ENCODE peak calls at places on chromosomes 5 and 9, in five cellular contexts. One of them, this sample, is unnamed.
A peak's percentile ranks its signal among the peaks of the same experiment; 100 is the strongest.

GRCh38 chr5:81971086-81971693 is 633 bp upstream of the ATG10 start:
- DNase-seq in body of pancreas: no peak
- DNase-seq in astrocyte: peak; percentile 10
- DNase-seq in natural killer cell: no peak
- DNase-seq in heart right ventricle: no peak
- DNase-seq in this sample: no peak

GRCh38 chr5:180215738-180216630 is 7.0 kb upstream of the RASGEF1C start:
- DNase-seq in body of pancreas: no peak
- DNase-seq in astrocyte: no peak
- DNase-seq in natural killer cell: no peak
- DNase-seq in heart right ventricle: no peak
- DNase-seq in this sample: no peak

GRCh38 chr9:15743512-15743911 is 190.7 kb downstream of the CCDC171 start:
- DNase-seq in body of pancreas: no peak
- DNase-seq in astrocyte: no peak
- DNase-seq in natural killer cell: no peak
- DNase-seq in heart right ventricle: no peak
- DNase-seq in this sample: no peak

GRCh38 chr5:33595303-33595702 is 154.5 kb downstream of the TARS1 start:
- DNase-seq in body of pancreas: no peak
- DNase-seq in astrocyte: no peak
- DNase-seq in natural killer cell: no peak
- DNase-seq in heart right ventricle: no peak
- DNase-seq in this sample: no peak

GRCh38 chr9:81737871-81738507 is 48.6 kb upstream of the TLE1 start:
- DNase-seq in body of pancreas: peak; percentile 36
- DNase-seq in astrocyte: peak; percentile 90
- DNase-seq in natural killer cell: no peak
- DNase-seq in heart right ventricle: peak; percentile 11
- DNase-seq in this sample: no peak

GRCh38 chr5:150069619-150070276 is 16.6 kb downstream of the CSF1R start:
- DNase-seq in body of pancreas: no peak
- DNase-seq in astrocyte: no peak
- DNase-seq in natural killer cell: no peak
- DNase-seq in heart right ventricle: no peak
- DNase-seq in this sample: no peak

GRCh38 chr5:35938518-35939227 is at the start of gene CAPSL:
- DNase-seq in body of pancreas: peak; percentile 88
- DNase-seq in astrocyte: peak; percentile 68
- DNase-seq in natural killer cell: no peak
- DNase-seq in heart right ventricle: peak; percentile 19
- DNase-seq in this sample: no peak

GRCh38 chr5:118220491-118220890 is 767.9 kb downstream of the DTWD2 start:
- DNase-seq in body of pancreas: no peak
- DNase-seq in astrocyte: peak; percentile 8
- DNase-seq in natural killer cell: no peak
- DNase-seq in heart right ventricle: no peak
- DNase-seq in this sample: no peak

GRCh38 chr5:76180817-76181805 is 97.9 kb downstream of the SV2C start:
- DNase-seq in body of pancreas: no peak
- DNase-seq in astrocyte: no peak
- DNase-seq in natural killer cell: no peak
- DNase-seq in heart right ventricle: no peak
- DNase-seq in this sample: no peak

GRCh38 chr9:75432888-75433287 is 344.6 kb downstream of the OSTF1 start:
- DNase-seq in body of pancreas: no peak
- DNase-seq in astrocyte: no peak
- DNase-seq in natural killer cell: no peak
- DNase-seq in heart right ventricle: no peak
- DNase-seq in this sample: no peak

GRCh38 chr5:81590498-81591384 is 160.2 kb downstream of the SSBP2 start:
- DNase-seq in body of pancreas: no peak
- DNase-seq in astrocyte: peak; percentile 38
- DNase-seq in natural killer cell: no peak
- DNase-seq in heart right ventricle: no peak
- DNase-seq in this sample: no peak

GRCh38 chr5:157592594-157592993 is 17.0 kb upstream of the ADAM19 start:
- DNase-seq in body of pancreas: no peak
- DNase-seq in astrocyte: no peak
- DNase-seq in natural killer cell: no peak
- DNase-seq in heart right ventricle: no peak
- DNase-seq in this sample: no peak

GRCh38 chr5:39774597-39774996 is 349.8 kb upstream of the DAB2 start:
- DNase-seq in body of pancreas: no peak
- DNase-seq in astrocyte: no peak
- DNase-seq in natural killer cell: no peak
- DNase-seq in heart right ventricle: no peak
- DNase-seq in this sample: no peak

GRCh38 chr9:18422296-18423036 is 51.5 kb upstream of the ADAMTSL1 start:
- DNase-seq in body of pancreas: no peak
- DNase-seq in astrocyte: peak; percentile 29
- DNase-seq in natural killer cell: no peak
- DNase-seq in heart right ventricle: no peak
- DNase-seq in this sample: no peak

GRCh38 chr5:180352976-180353225 is 235 bp downstream of the GFPT2 start:
- DNase-seq in body of pancreas: no peak
- DNase-seq in astrocyte: no peak
- DNase-seq in natural killer cell: no peak
- DNase-seq in heart right ventricle: no peak
- DNase-seq in this sample: no peak

GRCh38 chr9:113416149-113416726 is 5.7 kb downstream of the C9orf43 start:
- DNase-seq in body of pancreas: no peak
- DNase-seq in astrocyte: no peak
- DNase-seq in natural killer cell: no peak
- DNase-seq in heart right ventricle: no peak
- DNase-seq in this sample: no peak

GRCh38 chr5:98775962-98776687 is 2.7 kb downstream of the RGMB start:
- DNase-seq in body of pancreas: no peak
- DNase-seq in astrocyte: peak; percentile 94
- DNase-seq in natural killer cell: no peak
- DNase-seq in heart right ventricle: no peak
- DNase-seq in this sample: no peak

GRCh38 chr9:133290751-133291302 is 15.8 kb upstream of the ABO start:
- DNase-seq in body of pancreas: no peak
- DNase-seq in astrocyte: no peak
- DNase-seq in natural killer cell: no peak
- DNase-seq in heart right ventricle: no peak
- DNase-seq in this sample: no peak

GRCh38 chr5:122959740-122960450 is 76.6 kb downstream of the PPIC start:
- DNase-seq in body of pancreas: no peak
- DNase-seq in astrocyte: no peak
- DNase-seq in natural killer cell: no peak
- DNase-seq in heart right ventricle: no peak
- DNase-seq in this sample: no peak

GRCh38 chr5:162282191-162282590 is 214.6 kb downstream of the GABRG2 start:
- DNase-seq in body of pancreas: no peak
- DNase-seq in astrocyte: no peak
- DNase-seq in natural killer cell: no peak
- DNase-seq in heart right ventricle: no peak
- DNase-seq in this sample: no peak

GRCh38 chr5:157550668-157551067 is 24.9 kb downstream of the ADAM19 start:
- DNase-seq in body of pancreas: no peak
- DNase-seq in astrocyte: no peak
- DNase-seq in natural killer cell: no peak
- DNase-seq in heart right ventricle: no peak
- DNase-seq in this sample: no peak

GRCh38 chr9:99023229-99023628 is 79.5 kb downstream of the COL15A1 start:
- DNase-seq in body of pancreas: no peak
- DNase-seq in astrocyte: no peak
- DNase-seq in natural killer cell: no peak
- DNase-seq in heart right ventricle: no peak
- DNase-seq in this sample: no peak

GRCh38 chr5:87829214-87829551 is 416.5 kb upstream of the CCNH start:
- DNase-seq in body of pancreas: peak; percentile 70
- DNase-seq in astrocyte: peak; percentile 93
- DNase-seq in natural killer cell: no peak
- DNase-seq in heart right ventricle: peak; percentile 63
- DNase-seq in this sample: no peak

GRCh38 chr9:35917261-35917660 is 8.0 kb downstream of the SPAAR start:
- DNase-seq in body of pancreas: no peak
- DNase-seq in astrocyte: no peak
- DNase-seq in natural killer cell: no peak
- DNase-seq in heart right ventricle: no peak
- DNase-seq in this sample: no peak

GRCh38 chr9:68560131-68560844 is 19.6 kb upstream of the TMEM252 start:
- DNase-seq in body of pancreas: peak; percentile 48
- DNase-seq in astrocyte: no peak
- DNase-seq in natural killer cell: peak; percentile 40
- DNase-seq in heart right ventricle: peak; percentile 42
- DNase-seq in this sample: no peak

GRCh38 chr5:87184544-87184943 is 83.1 kb upstream of the RASA1 start:
- DNase-seq in body of pancreas: no peak
- DNase-seq in astrocyte: no peak
- DNase-seq in natural killer cell: no peak
- DNase-seq in heart right ventricle: no peak
- DNase-seq in this sample: no peak

GRCh38 chr9:33452828-33453271 is 5.5 kb upstream of the AQP3 start:
- DNase-seq in body of pancreas: peak; percentile 46
- DNase-seq in astrocyte: peak; percentile 72
- DNase-seq in natural killer cell: no peak
- DNase-seq in heart right ventricle: peak; percentile 34
- DNase-seq in this sample: peak; percentile 61

GRCh38 chr5:33223563-33224305 is 217.0 kb upstream of the TARS1 start:
- DNase-seq in body of pancreas: no peak
- DNase-seq in astrocyte: peak; percentile 34
- DNase-seq in natural killer cell: no peak
- DNase-seq in heart right ventricle: no peak
- DNase-seq in this sample: no peak

GRCh38 chr9:121640076-121640475 is 11.4 kb upstream of the DAB2IP start:
- DNase-seq in body of pancreas: peak; percentile 80
- DNase-seq in astrocyte: no peak
- DNase-seq in natural killer cell: peak; percentile 23
- DNase-seq in heart right ventricle: peak; percentile 70
- DNase-seq in this sample: peak; percentile 63

GRCh38 chr9:73980754-73981153 is 516.4 kb upstream of the RORB start:
- DNase-seq in body of pancreas: no peak
- DNase-seq in astrocyte: no peak
- DNase-seq in natural killer cell: no peak
- DNase-seq in heart right ventricle: no peak
- DNase-seq in this sample: no peak

GRCh38 chr5:80619081-80619480 is 35.4 kb upstream of the MSH3 start:
- DNase-seq in body of pancreas: no peak
- DNase-seq in astrocyte: no peak
- DNase-seq in natural killer cell: no peak
- DNase-seq in heart right ventricle: no peak
- DNase-seq in this sample: no peak

GRCh38 chr5:101942321-101942882 is 353.7 kb downstream of the SLCO4C1 start:
- DNase-seq in body of pancreas: peak; percentile 26
- DNase-seq in astrocyte: no peak
- DNase-seq in natural killer cell: no peak
- DNase-seq in heart right ventricle: no peak
- DNase-seq in this sample: no peak

GRCh38 chr5:110790673-110791072 is 51.9 kb downstream of the SLC25A46 start:
- DNase-seq in body of pancreas: no peak
- DNase-seq in astrocyte: peak; percentile 58
- DNase-seq in natural killer cell: no peak
- DNase-seq in heart right ventricle: no peak
- DNase-seq in this sample: no peak

GRCh38 chr5:174315471-174315870 is 270.0 kb downstream of the NSG2 start:
- DNase-seq in body of pancreas: no peak
- DNase-seq in astrocyte: no peak
- DNase-seq in natural killer cell: no peak
- DNase-seq in heart right ventricle: no peak
- DNase-seq in this sample: no peak

GRCh38 chr5:115961413-115962238 is 649 bp upstream of the LVRN start:
- DNase-seq in body of pancreas: no peak
- DNase-seq in astrocyte: no peak
- DNase-seq in natural killer cell: no peak
- DNase-seq in heart right ventricle: no peak
- DNase-seq in this sample: no peak

GRCh38 chr9:2819165-2819564 is 24.7 kb downstream of the PUM3 start:
- DNase-seq in body of pancreas: no peak
- DNase-seq in astrocyte: no peak
- DNase-seq in natural killer cell: no peak
- DNase-seq in heart right ventricle: no peak
- DNase-seq in this sample: no peak

GRCh38 chr5:41707853-41708603 is 162.2 kb downstream of the OXCT1 start:
- DNase-seq in body of pancreas: no peak
- DNase-seq in astrocyte: peak; percentile 20
- DNase-seq in natural killer cell: no peak
- DNase-seq in heart right ventricle: no peak
- DNase-seq in this sample: no peak

GRCh38 chr9:4741365-4742031 is 496 bp upstream of the AK3 start:
- DNase-seq in body of pancreas: peak; percentile 56
- DNase-seq in astrocyte: no peak
- DNase-seq in natural killer cell: no peak
- DNase-seq in heart right ventricle: peak; percentile 41
- DNase-seq in this sample: no peak
- TF ChIP-seq CTCF in body of pancreas: no peak
- TF ChIP-seq CTCF in astrocyte: no peak
- TF ChIP-seq CTCF in natural killer cell: no peak
- TF ChIP-seq CTCF in heart right ventricle: no peak
- TF ChIP-seq CTCF in this sample: no peak

GRCh38 chr5:54326662-54327145 is 16.3 kb upstream of the ARL15 start:
- DNase-seq in body of pancreas: no peak
- DNase-seq in astrocyte: no peak
- DNase-seq in natural killer cell: no peak
- DNase-seq in heart right ventricle: no peak
- DNase-seq in this sample: no peak
- TF ChIP-seq CTCF in body of pancreas: no peak
- TF ChIP-seq CTCF in astrocyte: no peak
- TF ChIP-seq CTCF in natural killer cell: no peak
- TF ChIP-seq CTCF in heart right ventricle: no peak
- TF ChIP-seq CTCF in this sample: no peak

GRCh38 chr9:88773627-88774244 is 217.5 kb upstream of the S1PR3 start:
- DNase-seq in body of pancreas: no peak
- DNase-seq in astrocyte: peak; percentile 52
- DNase-seq in natural killer cell: no peak
- DNase-seq in heart right ventricle: no peak
- DNase-seq in this sample: no peak
- TF ChIP-seq CTCF in body of pancreas: no peak
- TF ChIP-seq CTCF in astrocyte: no peak
- TF ChIP-seq CTCF in natural killer cell: no peak
- TF ChIP-seq CTCF in heart right ventricle: no peak
- TF ChIP-seq CTCF in this sample: no peak

GRCh38 chr9:127418037-127418471 is 6.1 kb upstream of the ZNF79 start:
- DNase-seq in body of pancreas: no peak
- DNase-seq in astrocyte: no peak
- DNase-seq in natural killer cell: peak; percentile 43
- DNase-seq in heart right ventricle: no peak
- DNase-seq in this sample: peak; percentile 46
- TF ChIP-seq CTCF in body of pancreas: peak; percentile 17
- TF ChIP-seq CTCF in astrocyte: no peak
- TF ChIP-seq CTCF in natural killer cell: peak; percentile 27
- TF ChIP-seq CTCF in heart right ventricle: no peak
- TF ChIP-seq CTCF in this sample: peak; percentile 22